ENCODE peak calls at places on chromosomes 6 and 20, in six cellular contexts. H is A172; G is stimulated activated naive CD4-positive, alpha-beta T cell; P is mucosa of gallbladder; L is left ventricle myocardium superior; W is activated CD4-positive, CD25-positive, alpha-beta regulatory T cell treated with anti-CD3 and anti-CD28 coated beads, Interleukin-2, amount 50 U/mL, for 72 hours. R is an unnamed sample.

GRCh38 chr20:4813839-4814695 is 92.4 kb downstream of the PRND start:
- DNase-seq in H (peak; percentile 21), G (peak; percentile 81), P (peak; percentile 39), L (no peak), W (peak; percentile 37), R (no peak)

GRCh38 chr6:39114707-39115599 is at the start of gene SAYSD1:
- DNase-seq in H (peak; percentile 72), G (peak; percentile 80), P (peak; percentile 94), L (peak; percentile 97), W (peak; percentile 94), R (peak; percentile 98)

GRCh38 chr6:133542056-133542821 is 301.1 kb downstream of the EYA4 start:
- DNase-seq in H (no peak), G (no peak), P (no peak), L (no peak), W (no peak), R (no peak)

GRCh38 chr20:47561175-47561574 is 59.5 kb downstream of the NCOA3 start:
- DNase-seq in H (no peak), G (no peak), P (no peak), L (no peak), W (no peak), R (no peak)

GRCh38 chr6:4973972-4974885 is 29.6 kb downstream of the RPP40 start:
- DNase-seq in H (no peak), G (no peak), P (peak; percentile 19), L (peak; percentile 40), W (no peak), R (peak; percentile 56)

GRCh38 chr20:14069796-14070195 is 74.5 kb downstream of the MACROD2 start:
- DNase-seq in H (peak; percentile 35), G (no peak), P (no peak), L (no peak), W (no peak), R (no peak)

GRCh38 chr20:63967330-63968135 is 2.2 kb downstream of the ZNF512B start:
- DNase-seq in H (no peak), G (no peak), P (no peak), L (peak; percentile 24), W (no peak), R (no peak)

GRCh38 chr20:47659904-47660601 is 125.2 kb downstream of the SULF2 start:
- DNase-seq in H (no peak), G (no peak), P (no peak), L (no peak), W (no peak), R (no peak)

GRCh38 chr6:155147958-155148663 is 115.7 kb upstream of the CLDN20 start:
- DNase-seq in H (no peak), G (no peak), P (no peak), L (no peak), W (no peak), R (no peak)

GRCh38 chr20:58705525-58705924 is 12.9 kb downstream of the NPEPL1 start:
- DNase-seq in H (no peak), G (no peak), P (peak; percentile 10), L (no peak), W (no peak), R (no peak)

GRCh38 chr6:154430494-154430919 is 73.9 kb upstream of the IPCEF1 start:
- DNase-seq in H (no peak), G (no peak), P (no peak), L (no peak), W (no peak), R (no peak)

GRCh38 chr6:85403331-85404015 is 46.4 kb upstream of the NT5E start:
- DNase-seq in H (peak; percentile 87), G (no peak), P (no peak), L (no peak), W (no peak), R (no peak)

GRCh38 chr20:20427202-20427864 is 59.4 kb downstream of the INSM1 start:
- DNase-seq in H (no peak), G (no peak), P (no peak), L (no peak), W (no peak), R (no peak)

GRCh38 chr6:308768-309167 is 16.5 kb downstream of the DUSP22 start:
- DNase-seq in H (no peak), G (no peak), P (no peak), L (no peak), W (no peak), R (no peak)

GRCh38 chr6:101396552-101397173 is 3.2 kb downstream of the GRIK2 start:
- DNase-seq in H (peak; percentile 50), G (no peak), P (peak; percentile 79), L (peak; percentile 65), W (no peak), R (no peak)

GRCh38 chr6:155377061-155377460 is 62.8 kb upstream of the TFB1M start:
- DNase-seq in H (peak; percentile 66), G (no peak), P (no peak), L (no peak), W (no peak), R (no peak)

GRCh38 chr6:90715093-90715655 is 128.3 kb upstream of the MAP3K7 start:
- DNase-seq in H (peak; percentile 41), G (no peak), P (no peak), L (peak; percentile 23), W (no peak), R (no peak)

GRCh38 chr6:125558451-125558850 is 191.0 kb upstream of the HEY2 start:
- DNase-seq in H (no peak), G (no peak), P (no peak), L (no peak), W (no peak), R (peak; percentile 50)

GRCh38 chr20:11143481-11143880 is 469.7 kb upstream of the JAG1 start:
- DNase-seq in H (no peak), G (no peak), P (no peak), L (no peak), W (no peak), R (no peak)

GRCh38 chr20:56924976-56925695 is 296.0 kb downstream of the TFAP2C start:
- DNase-seq in H (no peak), G (no peak), P (no peak), L (peak; percentile 27), W (no peak), R (no peak)

GRCh38 chr6:125789167-125789566 is 1.6 kb upstream of the NCOA7 start:
- DNase-seq in H (no peak), G (no peak), P (no peak), L (peak; percentile 50), W (no peak), R (no peak)

GRCh38 chr6:108714012-108714773 is 134.0 kb upstream of the ARMC2 start:
- DNase-seq in H (no peak), G (no peak), P (peak; percentile 39), L (peak; percentile 47), W (no peak), R (no peak)

GRCh38 chr6:137870744-137871247 is 3.7 kb downstream of the TNFAIP3 start:
- DNase-seq in H (no peak), G (peak; percentile 17), P (no peak), L (no peak), W (no peak), R (peak; percentile 26)

GRCh38 chr20:62019144-62019805 is 46.4 kb downstream of the TAF4 start:
- DNase-seq in H (no peak), G (no peak), P (no peak), L (no peak), W (no peak), R (no peak)

GRCh38 chr20:62896526-62896925 is 29.8 kb downstream of the DIDO1 start:
- DNase-seq in H (no peak), G (no peak), P (no peak), L (no peak), W (no peak), R (no peak)

GRCh38 chr6:4567141-4567540 is 209.1 kb upstream of the CDYL start:
- DNase-seq in H (no peak), G (no peak), P (no peak), L (no peak), W (no peak), R (no peak)

GRCh38 chr6:27565839-27566779 is 93.2 kb upstream of the ZNF184 start:
- DNase-seq in H (no peak), G (no peak), P (no peak), L (no peak), W (no peak), R (no peak)

GRCh38 chr6:133130863-133131262 is 110.3 kb upstream of the EYA4 start:
- DNase-seq in H (peak; percentile 58), G (no peak), P (peak; percentile 64), L (peak; percentile 86), W (no peak), R (no peak)

GRCh38 chr20:25044261-25044560 is 13.7 kb downstream of the ACSS1 start:
- DNase-seq in H (no peak), G (no peak), P (no peak), L (peak; percentile 16), W (no peak), R (no peak)

GRCh38 chr6:89050155-89050554 is 30.4 kb upstream of the PNRC1 start:
- DNase-seq in H (no peak), G (no peak), P (no peak), L (peak; percentile 50), W (no peak), R (no peak)